ENCODE peak calls at places on chromosomes 3 and 15, in eight cellular contexts. Z, N, H, K, D, F, S and J are unnamed samples.

GRCh38 chr15:85498471-85498870 is 118.1 kb downstream of the AKAP13 start:
- DNase-seq in F (no peak), Z (no peak), N (no peak), D (no peak), K (no peak), H (no peak), S (no peak), J (no peak)

GRCh38 chr15:47301481-47301880 is 415.8 kb upstream of the SEMA6D start:
- DNase-seq in H (no peak), K (no peak), F (no peak), D (no peak), S (no peak), Z (no peak), N (no peak), J (no peak)

GRCh38 chr3:70185661-70186060 is 126.8 kb downstream of the MDFIC2 start:
- DNase-seq in S (no peak), H (no peak), F (no peak), K (no peak), D (no peak), Z (no peak), N (no peak), J (no peak)

GRCh38 chr3:61448378-61448777 is 113.0 kb upstream of the PTPRG start:
- DNase-seq in D (no peak), F (no peak), N (peak; percentile 20), H (no peak), Z (no peak), S (no peak), K (no peak), J (no peak)

GRCh38 chr15:75736256-75736655 is 23.6 kb upstream of the CSPG4 start:
- DNase-seq in N (no peak), Z (no peak), F (peak; percentile 14), S (peak; percentile 55), H (no peak), D (no peak), K (no peak), J (no peak)

GRCh38 chr3:177813322-177813721 is 616.0 kb upstream of the TBL1XR1 start:
- DNase-seq in K (no peak), Z (no peak), D (peak; percentile 66), H (peak; percentile 61), F (no peak), S (no peak), N (peak; percentile 39), J (no peak)

GRCh38 chr15:84824260-84824690 is 7.1 kb downstream of the ALPK3 start:
- DNase-seq in K (no peak), N (peak; percentile 81), S (peak; percentile 13), D (no peak), F (peak; percentile 84), Z (no peak), H (no peak), J (peak; percentile 82)

GRCh38 chr15:95557226-95558046 is 773.1 kb upstream of the NR2F2 start:
- DNase-seq in D (no peak), N (peak; percentile 93), S (no peak), Z (peak; percentile 68), H (no peak), F (no peak), K (no peak), J (peak; percentile 22)

GRCh38 chr3:136932518-136932917 is 25.3 kb upstream of the IL20RB start:
- DNase-seq in N (peak; percentile 15), K (no peak), H (no peak), F (no peak), S (no peak), D (no peak), Z (no peak), J (no peak)

GRCh38 chr3:36579746-36580145 is 184.6 kb downstream of the DCLK3 start:
- DNase-seq in Z (no peak), F (no peak), H (no peak), K (no peak), S (no peak), D (no peak), N (no peak), J (no peak)

GRCh38 chr15:31366169-31366734 is 39.6 kb downstream of the KLF13 start:
- DNase-seq in H (no peak), Z (no peak), S (peak; percentile 81), F (peak; percentile 78), K (no peak), N (peak; percentile 54), D (no peak), J (peak; percentile 62)
- H3K4me3 ChIP-seq in H (peak overlapping the region; percentile 29), Z (no peak overlapping the region), S (peak overlapping the region; percentile 41), F (peak overlapping the region; percentile 25), K (peak overlapping the region; percentile 39), N (no peak overlapping the region), D (no peak overlapping the region), J (peak overlapping the region; percentile 28)

GRCh38 chr3:8727793-8728517 is 5.6 kb upstream of the CAV3 start:
- DNase-seq in Z (no peak), K (peak; percentile 62), D (no peak), S (no peak), H (no peak), N (no peak), F (peak; percentile 81), J (no peak)

GRCh38 chr3:8733332-8734094 is at the start of gene CAV3:
- DNase-seq in H (no peak), K (peak; percentile 77), D (no peak), F (peak; percentile 49), N (no peak), Z (no peak), S (no peak), J (no peak)

GRCh38 chr3:8729479-8729878 is 4.1 kb upstream of the CAV3 start:
- DNase-seq in H (no peak), S (no peak), D (no peak), F (no peak), N (no peak), Z (no peak), K (peak; percentile 18), J (no peak)

GRCh38 chr3:8732413-8732812 is 1.2 kb upstream of the CAV3 start:
- DNase-seq in F (peak; percentile 65), Z (no peak), D (no peak), K (no peak), H (no peak), S (no peak), N (no peak), J (no peak)

GRCh38 chr3:8730641-8731040 is 3.0 kb upstream of the CAV3 start:
- DNase-seq in Z (no peak), D (no peak), F (peak; percentile 74), S (no peak), N (peak; percentile 59), K (peak; percentile 3), H (no peak), J (no peak)
- H3K4me1 ChIP-seq in Z (no peaks in the 10 kb centered on the region), D (no peaks in the 10 kb centered on the region), F (peaks cover 10% of the 10 kb centered on the region), S (no peaks in the 10 kb centered on the region), N (no peaks in the 10 kb centered on the region), K (no peaks in the 10 kb centered on the region), H (no peaks in the 10 kb centered on the region), J (no peaks in the 10 kb centered on the region)

GRCh38 chr15:25249236-25250010 is 189.4 kb downstream of the UBE3A start:
- DNase-seq in Z (no peak), D (no peak), F (peak; percentile 78), H (peak; percentile 22), N (no peak), K (peak; percentile 55), S (peak; percentile 46), J (no peak)
- H3K9me3 ChIP-seq in Z (no peaks in the 10 kb centered on the region), D (peaks cover 1% of the 10 kb centered on the region), F (no peaks in the 10 kb centered on the region), H (peaks cover 98% of the 10 kb centered on the region), N (no peaks in the 10 kb centered on the region), K (peaks cover 28% of the 10 kb centered on the region), S (no peaks in the 10 kb centered on the region), J (no peaks in the 10 kb centered on the region)

DNA sequence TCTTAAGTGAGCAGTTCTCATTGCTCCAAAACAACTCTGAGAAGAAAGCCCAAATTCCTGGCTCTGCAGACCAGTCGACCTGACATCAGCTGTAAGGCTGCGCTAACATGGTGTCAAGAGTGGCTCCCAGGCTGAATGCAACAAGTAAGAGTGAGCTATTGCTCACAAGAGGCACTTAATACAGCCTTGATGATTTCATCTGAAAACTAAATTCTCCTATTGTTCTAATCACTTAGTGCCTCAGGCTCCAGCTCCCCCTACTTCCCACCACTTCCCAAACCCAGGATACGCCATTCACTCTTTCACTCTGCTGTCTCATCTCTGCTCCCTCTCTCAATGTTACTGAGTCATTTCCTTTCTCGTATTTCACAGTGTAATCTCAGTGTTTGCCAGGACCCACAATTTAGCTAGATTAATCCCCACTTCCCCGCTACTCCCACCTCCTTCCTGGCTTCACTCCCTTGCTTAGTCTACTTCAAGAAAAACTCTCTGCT is 81.7 kb downstream of the WWTR1 start:
- DNase-seq in S (no peak), N (peak; percentile 98), H (no peak), K (no peak), Z (peak; percentile 94), F (peak; percentile 68), D (no peak), J (peak; percentile 62)
- H3K4me3 ChIP-seq in S (no peak overlapping the region), N (no peak overlapping the region), H (no peak overlapping the region), K (no peak overlapping the region), Z (peak overlapping the region; percentile 3), F (peak overlapping the region; percentile 37), D (no peak overlapping the region), J (no peak overlapping the region)

GRCh38 chr15:74530771-74531143 is 10.3 kb upstream of the ARID3B start:
- DNase-seq in H (no peak), D (no peak), S (no peak), N (no peak), K (no peak), F (no peak), Z (no peak), J (no peak)

GRCh38 chr15:74531144-74531811 is 9.7 kb upstream of the ARID3B start:
- DNase-seq in S (no peak), N (peak; percentile 74), Z (peak; percentile 94), K (no peak), D (no peak), H (no peak), F (peak; percentile 90), J (no peak)

GRCh38 chr15:74525946-74526345 is 15.1 kb upstream of the ARID3B start:
- DNase-seq in Z (peak; percentile 85), K (no peak), F (peak; percentile 55), D (no peak), N (no peak), S (no peak), H (no peak), J (no peak)

GRCh38 chr15:74528876-74529275 is 12.1 kb upstream of the ARID3B start:
- DNase-seq in K (no peak), F (no peak), H (no peak), N (no peak), S (no peak), Z (no peak), D (no peak), J (no peak)

DNA sequence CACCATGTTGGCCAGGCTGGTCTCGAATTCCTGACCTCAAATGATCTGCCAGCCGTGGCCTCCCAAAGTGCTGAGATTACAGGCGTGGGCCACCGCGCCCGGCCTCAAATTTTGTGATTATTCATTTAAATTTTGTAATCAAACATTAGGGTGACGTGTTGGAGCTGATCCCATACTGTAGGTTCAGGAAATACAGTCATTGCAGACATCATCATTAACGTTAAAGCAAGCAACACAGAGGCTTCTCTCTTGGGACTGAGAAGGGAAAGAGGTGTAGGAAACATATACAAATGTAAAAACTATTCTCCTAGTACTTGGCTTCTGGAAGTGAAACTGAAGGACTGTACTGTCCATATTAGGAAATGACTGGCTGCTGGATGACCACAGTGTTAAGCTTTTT is 11.1 kb upstream of the ARID3B start:
- DNase-seq in F (no peak), H (no peak), N (peak; percentile 88), D (no peak), K (no peak), Z (no peak), S (no peak), J (no peak)
- H3K4me1 ChIP-seq in F (peaks cover 39% of the 10 kb centered on the region), H (no peaks in the 10 kb centered on the region), N (peaks cover 11% of the 10 kb centered on the region), D (peaks cover 3% of the 10 kb centered on the region), K (peaks cover 6% of the 10 kb centered on the region), Z (peaks cover 9% of the 10 kb centered on the region), S (no peaks in the 10 kb centered on the region), J (no peaks in the 10 kb centered on the region)

GRCh38 chr15:97124790-97125189 is 794.3 kb downstream of the NR2F2 start:
- DNase-seq in F (no peak), K (no peak), N (no peak), Z (no peak), H (no peak), S (no peak), D (no peak), J (no peak)
- H3K9me3 ChIP-seq in F (peaks cover 6% of the 10 kb centered on the region), K (peaks cover 3% of the 10 kb centered on the region), N (no peaks in the 10 kb centered on the region), Z (no peaks in the 10 kb centered on the region), H (peaks cover 22% of the 10 kb centered on the region), S (peaks cover 3% of the 10 kb centered on the region), D (no peaks in the 10 kb centered on the region), J (peaks cover 5% of the 10 kb centered on the region)